ENCODE peak calls at places on chromosomes 6 and 20, in ten cellular contexts. One of them, this sample, is unnamed.

GRCh38 chr6:14703586-14703985 is 542.3 kb upstream of the JARID2 start:
- DNase-seq in CD8-positive, alpha-beta T cell: no peak
- DNase-seq in NCI-H345: no peak
- DNase-seq in activated naive CD4-positive, alpha-beta T cell: no peak
- DNase-seq in kidney glomerular epithelial cell: no peak
- DNase-seq in astrocyte of the hippocampus: peak
- DNase-seq in H9: no peak
- DNase-seq in C1 segment of cervical spinal cord: no peak
- DNase-seq in HT1080: no peak
- DNase-seq in coronary artery: no peak
- DNase-seq in this sample: no peak

GRCh38 chr6:133062702-133063319 is 178.3 kb upstream of the EYA4 start:
- DNase-seq in C1 segment of cervical spinal cord: no peak
- DNase-seq in HT1080: no peak
- DNase-seq in coronary artery: no peak
- DNase-seq in NCI-H345: no peak
- DNase-seq in activated naive CD4-positive, alpha-beta T cell: no peak
- DNase-seq in astrocyte of the hippocampus: no peak
- DNase-seq in CD8-positive, alpha-beta T cell: no peak
- DNase-seq in kidney glomerular epithelial cell: no peak
- DNase-seq in H9: no peak
- DNase-seq in this sample: no peak

GRCh38 chr6:110527516-110527915 is 51.1 kb upstream of the SLC22A16 start:
- DNase-seq in astrocyte of the hippocampus: no peak
- DNase-seq in H9: no peak
- DNase-seq in C1 segment of cervical spinal cord: no peak
- DNase-seq in CD8-positive, alpha-beta T cell: no peak
- DNase-seq in NCI-H345: no peak
- DNase-seq in HT1080: no peak
- DNase-seq in kidney glomerular epithelial cell: no peak
- DNase-seq in coronary artery: no peak
- DNase-seq in activated naive CD4-positive, alpha-beta T cell: no peak
- DNase-seq in this sample: no peak

GRCh38 chr6:110949679-110950285 is 8.7 kb upstream of the GTF3C6 start:
- DNase-seq in C1 segment of cervical spinal cord: no peak
- DNase-seq in astrocyte of the hippocampus: peak
- DNase-seq in NCI-H345: no peak
- DNase-seq in coronary artery: no peak
- DNase-seq in activated naive CD4-positive, alpha-beta T cell: no peak
- DNase-seq in HT1080: peak
- DNase-seq in CD8-positive, alpha-beta T cell: no peak
- DNase-seq in kidney glomerular epithelial cell: peak
- DNase-seq in H9: no peak
- DNase-seq in this sample: no peak

GRCh38 chr20:23937303-23938117 is 51.1 kb downstream of the GGTLC1 start:
- DNase-seq in H9: peak
- DNase-seq in coronary artery: no peak
- DNase-seq in CD8-positive, alpha-beta T cell: peak
- DNase-seq in NCI-H345: peak
- DNase-seq in astrocyte of the hippocampus: peak
- DNase-seq in C1 segment of cervical spinal cord: peak
- DNase-seq in kidney glomerular epithelial cell: peak
- DNase-seq in activated naive CD4-positive, alpha-beta T cell: peak
- DNase-seq in HT1080: peak
- DNase-seq in this sample: no peak

GRCh38 chr20:31678389-31679356 is 41.0 kb downstream of the COX4I2 start:
- DNase-seq in kidney glomerular epithelial cell: peak
- DNase-seq in activated naive CD4-positive, alpha-beta T cell: no peak
- DNase-seq in astrocyte of the hippocampus: peak
- DNase-seq in coronary artery: no peak
- DNase-seq in C1 segment of cervical spinal cord: no peak
- DNase-seq in CD8-positive, alpha-beta T cell: no peak
- DNase-seq in NCI-H345: no peak
- DNase-seq in H9: no peak
- DNase-seq in HT1080: no peak
- DNase-seq in this sample: peak

GRCh38 chr6:53564401-53565065 is 19.6 kb upstream of the GCLC start:
- DNase-seq in NCI-H345: no peak
- DNase-seq in H9: no peak
- DNase-seq in kidney glomerular epithelial cell: no peak
- DNase-seq in HT1080: no peak
- DNase-seq in astrocyte of the hippocampus: no peak
- DNase-seq in C1 segment of cervical spinal cord: no peak
- DNase-seq in CD8-positive, alpha-beta T cell: no peak
- DNase-seq in activated naive CD4-positive, alpha-beta T cell: no peak
- DNase-seq in coronary artery: no peak
- DNase-seq in this sample: no peak

GRCh38 chr6:113858067-113858604 is 991 bp downstream of the MARCKS start:
- DNase-seq in astrocyte of the hippocampus: peak
- DNase-seq in NCI-H345: peak
- DNase-seq in HT1080: no peak
- DNase-seq in H9: peak
- DNase-seq in activated naive CD4-positive, alpha-beta T cell: no peak
- DNase-seq in CD8-positive, alpha-beta T cell: no peak
- DNase-seq in C1 segment of cervical spinal cord: peak
- DNase-seq in coronary artery: peak
- DNase-seq in kidney glomerular epithelial cell: peak
- DNase-seq in this sample: peak

GRCh38 chr6:87118054-87118453 is 23.1 kb upstream of the CGA start:
- DNase-seq in NCI-H345: no peak
- DNase-seq in coronary artery: no peak
- DNase-seq in C1 segment of cervical spinal cord: no peak
- DNase-seq in HT1080: peak
- DNase-seq in kidney glomerular epithelial cell: no peak
- DNase-seq in activated naive CD4-positive, alpha-beta T cell: no peak
- DNase-seq in CD8-positive, alpha-beta T cell: no peak
- DNase-seq in astrocyte of the hippocampus: no peak
- DNase-seq in H9: no peak
- DNase-seq in this sample: no peak

GRCh38 chr6:57242505-57242904 is 20.4 kb upstream of the RAB23 start:
- DNase-seq in activated naive CD4-positive, alpha-beta T cell: no peak
- DNase-seq in astrocyte of the hippocampus: peak
- DNase-seq in HT1080: peak
- DNase-seq in coronary artery: no peak
- DNase-seq in CD8-positive, alpha-beta T cell: no peak
- DNase-seq in kidney glomerular epithelial cell: peak
- DNase-seq in H9: no peak
- DNase-seq in NCI-H345: no peak
- DNase-seq in C1 segment of cervical spinal cord: no peak
- DNase-seq in this sample: peak

GRCh38 chr20:50398471-50399002 is 111.6 kb upstream of the PTPN1 start:
- DNase-seq in NCI-H345: no peak
- DNase-seq in H9: no peak
- DNase-seq in CD8-positive, alpha-beta T cell: no peak
- DNase-seq in activated naive CD4-positive, alpha-beta T cell: no peak
- DNase-seq in coronary artery: no peak
- DNase-seq in astrocyte of the hippocampus: no peak
- DNase-seq in HT1080: no peak
- DNase-seq in kidney glomerular epithelial cell: no peak
- DNase-seq in C1 segment of cervical spinal cord: no peak
- DNase-seq in this sample: no peak

GRCh38 chr6:132830236-132830799 is 15.9 kb downstream of the RPS12 start:
- DNase-seq in coronary artery: no peak
- DNase-seq in HT1080: peak
- DNase-seq in kidney glomerular epithelial cell: peak
- DNase-seq in CD8-positive, alpha-beta T cell: no peak
- DNase-seq in C1 segment of cervical spinal cord: no peak
- DNase-seq in NCI-H345: peak
- DNase-seq in activated naive CD4-positive, alpha-beta T cell: no peak
- DNase-seq in astrocyte of the hippocampus: peak
- DNase-seq in H9: no peak
- DNase-seq in this sample: peak

GRCh38 chr6:116217069-116217468 is 36.8 kb downstream of the TSPYL4 start:
- DNase-seq in astrocyte of the hippocampus: peak
- DNase-seq in CD8-positive, alpha-beta T cell: no peak
- DNase-seq in activated naive CD4-positive, alpha-beta T cell: no peak
- DNase-seq in HT1080: peak
- DNase-seq in NCI-H345: no peak
- DNase-seq in C1 segment of cervical spinal cord: no peak
- DNase-seq in kidney glomerular epithelial cell: peak
- DNase-seq in coronary artery: no peak
- DNase-seq in H9: no peak
- DNase-seq in this sample: peak

GRCh38 chr6:150327117-150327774 is 41.6 kb upstream of the IYD start:
- DNase-seq in activated naive CD4-positive, alpha-beta T cell: no peak
- DNase-seq in C1 segment of cervical spinal cord: no peak
- DNase-seq in NCI-H345: no peak
- DNase-seq in astrocyte of the hippocampus: peak
- DNase-seq in HT1080: no peak
- DNase-seq in kidney glomerular epithelial cell: no peak
- DNase-seq in H9: no peak
- DNase-seq in coronary artery: no peak
- DNase-seq in CD8-positive, alpha-beta T cell: no peak
- DNase-seq in this sample: no peak

GRCh38 chr6:44105146-44105545 is 22.1 kb downstream of the MRPL14 start:
- DNase-seq in C1 segment of cervical spinal cord: no peak
- DNase-seq in HT1080: no peak
- DNase-seq in NCI-H345: no peak
- DNase-seq in CD8-positive, alpha-beta T cell: no peak
- DNase-seq in astrocyte of the hippocampus: peak
- DNase-seq in kidney glomerular epithelial cell: no peak
- DNase-seq in activated naive CD4-positive, alpha-beta T cell: no peak
- DNase-seq in coronary artery: no peak
- DNase-seq in H9: no peak
- DNase-seq in this sample: no peak

GRCh38 chr6:39980839-39981580 is 46.7 kb upstream of the MOCS1 start:
- DNase-seq in kidney glomerular epithelial cell: peak
- DNase-seq in NCI-H345: peak
- DNase-seq in astrocyte of the hippocampus: peak
- DNase-seq in activated naive CD4-positive, alpha-beta T cell: no peak
- DNase-seq in coronary artery: peak
- DNase-seq in C1 segment of cervical spinal cord: peak
- DNase-seq in HT1080: peak
- DNase-seq in CD8-positive, alpha-beta T cell: no peak
- DNase-seq in H9: peak
- DNase-seq in this sample: peak

GRCh38 chr6:68636710-68637470 is 1.8 kb downstream of the ADGRB3 start:
- DNase-seq in NCI-H345: no peak
- DNase-seq in astrocyte of the hippocampus: no peak
- DNase-seq in CD8-positive, alpha-beta T cell: no peak
- DNase-seq in HT1080: no peak
- DNase-seq in C1 segment of cervical spinal cord: no peak
- DNase-seq in H9: no peak
- DNase-seq in activated naive CD4-positive, alpha-beta T cell: no peak
- DNase-seq in coronary artery: no peak
- DNase-seq in kidney glomerular epithelial cell: no peak
- DNase-seq in this sample: no peak

GRCh38 chr6:52232990-52233389 is 11.3 kb downstream of the IL17F start:
- DNase-seq in activated naive CD4-positive, alpha-beta T cell: no peak
- DNase-seq in astrocyte of the hippocampus: no peak
- DNase-seq in C1 segment of cervical spinal cord: no peak
- DNase-seq in CD8-positive, alpha-beta T cell: no peak
- DNase-seq in kidney glomerular epithelial cell: no peak
- DNase-seq in HT1080: no peak
- DNase-seq in H9: no peak
- DNase-seq in coronary artery: no peak
- DNase-seq in NCI-H345: no peak
- DNase-seq in this sample: no peak

GRCh38 chr6:6924708-6925107 is 183.1 kb upstream of the RREB1 start:
- DNase-seq in C1 segment of cervical spinal cord: no peak
- DNase-seq in H9: no peak
- DNase-seq in astrocyte of the hippocampus: no peak
- DNase-seq in NCI-H345: no peak
- DNase-seq in activated naive CD4-positive, alpha-beta T cell: no peak
- DNase-seq in HT1080: no peak
- DNase-seq in coronary artery: no peak
- DNase-seq in kidney glomerular epithelial cell: no peak
- DNase-seq in CD8-positive, alpha-beta T cell: no peak
- DNase-seq in this sample: no peak

GRCh38 chr20:52410746-52411317 is 219.3 kb upstream of the ZFP64 start:
- DNase-seq in HT1080: no peak
- DNase-seq in NCI-H345: no peak
- DNase-seq in kidney glomerular epithelial cell: no peak
- DNase-seq in H9: no peak
- DNase-seq in CD8-positive, alpha-beta T cell: no peak
- DNase-seq in C1 segment of cervical spinal cord: no peak
- DNase-seq in coronary artery: no peak
- DNase-seq in astrocyte of the hippocampus: no peak
- DNase-seq in activated naive CD4-positive, alpha-beta T cell: no peak
- DNase-seq in this sample: no peak

GRCh38 chr6:36556281-36556680 is 9.0 kb upstream of the STK38 start:
- DNase-seq in H9: no peak
- DNase-seq in C1 segment of cervical spinal cord: no peak
- DNase-seq in coronary artery: no peak
- DNase-seq in kidney glomerular epithelial cell: no peak
- DNase-seq in CD8-positive, alpha-beta T cell: no peak
- DNase-seq in NCI-H345: no peak
- DNase-seq in astrocyte of the hippocampus: no peak
- DNase-seq in activated naive CD4-positive, alpha-beta T cell: no peak
- DNase-seq in HT1080: no peak
- DNase-seq in this sample: no peak

GRCh38 chr6:80939480-80939879 is 813.0 kb downstream of the TENT5A start:
- DNase-seq in kidney glomerular epithelial cell: no peak
- DNase-seq in activated naive CD4-positive, alpha-beta T cell: no peak
- DNase-seq in coronary artery: no peak
- DNase-seq in C1 segment of cervical spinal cord: no peak
- DNase-seq in HT1080: no peak
- DNase-seq in H9: no peak
- DNase-seq in NCI-H345: no peak
- DNase-seq in CD8-positive, alpha-beta T cell: no peak
- DNase-seq in astrocyte of the hippocampus: no peak
- DNase-seq in this sample: no peak

GRCh38 chr6:166465671-166466087 is 82.9 kb upstream of the MPC1 start:
- DNase-seq in NCI-H345: no peak
- DNase-seq in kidney glomerular epithelial cell: no peak
- DNase-seq in C1 segment of cervical spinal cord: no peak
- DNase-seq in activated naive CD4-positive, alpha-beta T cell: no peak
- DNase-seq in astrocyte of the hippocampus: no peak
- DNase-seq in CD8-positive, alpha-beta T cell: no peak
- DNase-seq in coronary artery: no peak
- DNase-seq in HT1080: no peak
- DNase-seq in H9: no peak
- DNase-seq in this sample: no peak

GRCh38 chr6:44738652-44739141 is 351.2 kb downstream of the CDC5L start:
- DNase-seq in CD8-positive, alpha-beta T cell: no peak
- DNase-seq in NCI-H345: no peak
- DNase-seq in C1 segment of cervical spinal cord: no peak
- DNase-seq in HT1080: no peak
- DNase-seq in activated naive CD4-positive, alpha-beta T cell: no peak
- DNase-seq in kidney glomerular epithelial cell: peak
- DNase-seq in coronary artery: no peak
- DNase-seq in astrocyte of the hippocampus: peak
- DNase-seq in H9: no peak
- DNase-seq in this sample: no peak

GRCh38 chr6:35810831-35811698 is 5.9 kb downstream of the LHFPL5 start:
- DNase-seq in HT1080: peak
- DNase-seq in activated naive CD4-positive, alpha-beta T cell: no peak
- DNase-seq in coronary artery: no peak
- DNase-seq in astrocyte of the hippocampus: peak
- DNase-seq in C1 segment of cervical spinal cord: no peak
- DNase-seq in CD8-positive, alpha-beta T cell: no peak
- DNase-seq in NCI-H345: no peak
- DNase-seq in kidney glomerular epithelial cell: peak
- DNase-seq in H9: no peak
- DNase-seq in this sample: peak

GRCh38 chr6:33620584-33621395 is at the start of gene ITPR3:
- DNase-seq in H9: peak
- DNase-seq in NCI-H345: peak
- DNase-seq in astrocyte of the hippocampus: peak
- DNase-seq in activated naive CD4-positive, alpha-beta T cell: peak
- DNase-seq in C1 segment of cervical spinal cord: no peak
- DNase-seq in coronary artery: no peak
- DNase-seq in kidney glomerular epithelial cell: peak
- DNase-seq in HT1080: peak
- DNase-seq in CD8-positive, alpha-beta T cell: peak
- DNase-seq in this sample: peak

GRCh38 chr20:15760217-15760567 is 813.1 kb downstream of the KIF16B start:
- DNase-seq in C1 segment of cervical spinal cord: no peak
- DNase-seq in NCI-H345: no peak
- DNase-seq in activated naive CD4-positive, alpha-beta T cell: no peak
- DNase-seq in CD8-positive, alpha-beta T cell: no peak
- DNase-seq in coronary artery: no peak
- DNase-seq in H9: no peak
- DNase-seq in HT1080: no peak
- DNase-seq in astrocyte of the hippocampus: no peak
- DNase-seq in kidney glomerular epithelial cell: peak
- DNase-seq in this sample: no peak

GRCh38 chr20:2986466-2986865 is 57.0 kb upstream of the GNRH2 start:
- DNase-seq in astrocyte of the hippocampus: no peak
- DNase-seq in H9: no peak
- DNase-seq in coronary artery: no peak
- DNase-seq in NCI-H345: no peak
- DNase-seq in C1 segment of cervical spinal cord: no peak
- DNase-seq in activated naive CD4-positive, alpha-beta T cell: no peak
- DNase-seq in CD8-positive, alpha-beta T cell: no peak
- DNase-seq in kidney glomerular epithelial cell: no peak
- DNase-seq in HT1080: peak
- DNase-seq in this sample: no peak

This sample was measured in RCC 7860.